ENCODE peak calls at places on chromosome 12, in ten cellular contexts. S is right lobe of liver, M is bronchial epithelial cell, H is DND-41, Y is A549, D is cardiac muscle cell, Z is fibroblast of pulmonary artery, A is lower leg skin, N is cardiac fibroblast, K is epithelial cell of esophagus. U is an unnamed sample.

GRCh38 chr12:68495666-68496065 is 115.0 kb upstream of the RAP1B start:
- DNase-seq in S (no peak), M (no peak), H (no peak), Y (no peak), D (peak), Z (peak), A (no peak), N (peak), K (no peak), U (no peak)

GRCh38 chr12:19739195-19739776 is 300.0 kb downstream of the AEBP2 start:
- DNase-seq in S (no peak), M (peak), H (peak), Y (peak), D (peak), Z (peak), A (peak), N (peak), K (peak), U (peak)

GRCh38 chr12:114371733-114372132 is 34.2 kb downstream of the TBX5 start:
- DNase-seq in S (no peak), M (peak), H (no peak), Y (no peak), D (no peak), Z (no peak), A (no peak), N (no peak), K (peak), U (no peak)

GRCh38 chr12:118880745-118881144 is 100.6 kb upstream of the SRRM4 start:
- DNase-seq in S (no peak), M (no peak), H (no peak), Y (no peak), D (no peak), Z (no peak), A (no peak), N (no peak), K (no peak), U (no peak)

GRCh38 chr12:53232641-53233538 is 881 bp upstream of the RARG start:
- DNase-seq in S (peak), M (peak), H (peak), Y (peak), D (peak), Z (no peak), A (no peak), N (peak), K (peak), U (peak)

GRCh38 chr12:7731499-7731898 is 15.7 kb downstream of the CLEC4C start:
- DNase-seq in S (no peak), M (no peak), H (no peak), Y (no peak), D (no peak), Z (no peak), A (no peak), N (no peak), K (no peak), U (no peak)

GRCh38 chr12:85575115-85576096 is 260.8 kb downstream of the RASSF9 start:
- DNase-seq in S (no peak), M (peak), H (peak), Y (peak), D (peak), Z (peak), A (peak), N (peak), K (peak), U (no peak)

GRCh38 chr12:62934799-62935674 is at the start of gene PPM1H:
- DNase-seq in S (peak), M (no peak), H (peak), Y (peak), D (peak), Z (peak), A (peak), N (peak), K (peak), U (peak)

GRCh38 chr12:104494137-104494815 is 37.5 kb downstream of the CHST11 start:
- DNase-seq in S (no peak), M (peak), H (peak), Y (no peak), D (peak), Z (peak), A (no peak), N (peak), K (no peak), U (no peak)

GRCh38 chr12:75690556-75690955 is 179.1 kb upstream of the KRR1 start:
- DNase-seq in S (no peak), M (peak), H (no peak), Y (peak), D (peak), Z (peak), A (peak), N (peak), K (peak), U (no peak)

GRCh38 chr12:4857472-4858291 is 52.0 kb upstream of the KCNA1 start:
- DNase-seq in S (peak), M (peak), H (peak), Y (peak), D (peak), Z (peak), A (peak), N (peak), K (peak), U (peak)
- TF ChIP-seq CTCF in S (peak), M (peak), H (peak), Y (peak), D (peak), Z (peak), A (no peak), N (peak), K (peak), U (peak)

GRCh38 chr12:9367201-9367600 is 159.0 kb upstream of the PZP start:
- DNase-seq in S (no peak), M (no peak), H (no peak), Y (no peak), D (no peak), Z (no peak), A (peak), N (no peak), K (no peak), U (no peak)

GRCh38 chr12:9367828-9368227 is 159.6 kb upstream of the PZP start:
- DNase-seq in S (no peak), M (no peak), H (no peak), Y (no peak), D (peak), Z (no peak), A (no peak), N (no peak), K (no peak), U (no peak)

GRCh38 chr12:9372202-9372601 is 164.0 kb upstream of the PZP start:
- DNase-seq in S (no peak), M (peak), H (no peak), Y (peak), D (peak), Z (no peak), A (no peak), N (no peak), K (peak), U (no peak)
- TF ChIP-seq CTCF in S (peak), M (peak), H (peak), Y (no peak), D (peak), Z (peak), A (no peak), N (peak), K (peak), U (no peak)

GRCh38 chr12:48999371-49000131 is at the start of gene DDN:
- DNase-seq in S (no peak), M (no peak), H (peak), Y (peak), D (peak), Z (no peak), A (no peak), N (peak), K (peak), U (no peak)
- TF ChIP-seq CTCF in S (no peak), M (no peak), H (peak), Y (no peak), D (no peak), Z (no peak), A (no peak), N (no peak), K (no peak), U (no peak)

GRCh38 chr12:120416490-120417216 is 21.3 kb upstream of the COX6A1 start:
- DNase-seq in S (no peak), M (no peak), H (no peak), Y (no peak), D (no peak), Z (no peak), A (no peak), N (no peak), K (no peak), U (no peak)

GRCh38 chr12:120422892-120423456 is 14.9 kb upstream of the COX6A1 start:
- DNase-seq in S (no peak), M (no peak), H (no peak), Y (no peak), D (no peak), Z (no peak), A (no peak), N (no peak), K (no peak), U (no peak)

GRCh38 chr12:120413901-120414695 is 23.8 kb upstream of the COX6A1 start:
- DNase-seq in S (no peak), M (no peak), H (no peak), Y (no peak), D (no peak), Z (no peak), A (no peak), N (no peak), K (no peak), U (no peak)

GRCh38 chr12:120421701-120422100 is 16.2 kb upstream of the COX6A1 start:
- DNase-seq in S (no peak), M (no peak), H (no peak), Y (no peak), D (no peak), Z (no peak), A (no peak), N (no peak), K (no peak), U (no peak)

GRCh38 chr12:120417917-120418316 is 20.0 kb upstream of the COX6A1 start:
- DNase-seq in S (no peak), M (no peak), H (no peak), Y (no peak), D (no peak), Z (no peak), A (no peak), N (no peak), K (no peak), U (no peak)
- TF ChIP-seq CTCF in S (no peak), M (no peak), H (no peak), Y (no peak), D (no peak), Z (no peak), A (no peak), N (no peak), K (no peak), U (no peak)

U was measured in CD8-positive, alpha-beta T cell.